ENCODE peak calls at places on chromosomes 11 and 22, in five cellular contexts. X is NCI-H1694 treated with DMSO at 0.1 percent for 48 hours; M is CD8-positive, alpha-beta memory T cell; B is cardiac muscle cell; V is mesothelial cell of epicardium. F is an unnamed sample.

GRCh38 chr11:85823816-85824215 is 12.9 kb upstream of the SYTL2 start:
- DNase-seq in X (no peak), M (peak), B (no peak), V (no peak), F (no peak)

GRCh38 chr11:64040684-64041267 is 5.0 kb downstream of the FLRT1 start:
- DNase-seq in X (peak), M (no peak), B (peak), V (no peak), F (no peak)

GRCh38 chr11:38274031-38274430 is 1676.0 kb upstream of the RAG2 start:
- DNase-seq in X (no peak), M (no peak), B (no peak), V (no peak), F (no peak)

GRCh38 chr11:1741741-1742140 is 8.7 kb downstream of the IFITM10 start:
- DNase-seq in X (no peak), M (no peak), B (no peak), V (no peak), F (no peak)

GRCh38 chr11:129333873-129334272 is 41.8 kb upstream of the BARX2 start:
- DNase-seq in X (no peak), M (no peak), B (peak), V (no peak), F (no peak)

GRCh38 chr11:85809881-85810280 is 1.1 kb downstream of the SYTL2 start:
- DNase-seq in X (no peak), M (peak), B (peak), V (no peak), F (no peak)

GRCh38 chr11:114263510-114264170 is 32.6 kb upstream of the NNMT start:
- DNase-seq in X (no peak), M (no peak), B (no peak), V (no peak), F (no peak)

GRCh38 chr11:7689239-7689638 is 15.9 kb upstream of the CYB5R2 start:
- DNase-seq in X (no peak), M (no peak), B (no peak), V (no peak), F (no peak)

GRCh38 chr11:27934830-27935145 is 173.2 kb downstream of the KIF18A start:
- DNase-seq in X (no peak), M (no peak), B (no peak), V (no peak), F (no peak)

GRCh38 chr11:7498193-7498592 is 12.9 kb downstream of the OLFML1 start:
- DNase-seq in X (no peak), M (no peak), B (no peak), V (no peak), F (no peak)

GRCh38 chr11:73204711-73205121 is 13.4 kb upstream of the P2RY2 start:
- DNase-seq in X (no peak), M (no peak), B (no peak), V (no peak), F (no peak)

GRCh38 chr11:65625628-65626342 is 10.2 kb downstream of the PCNX3 start:
- DNase-seq in X (peak), M (peak), B (peak), V (no peak), F (no peak)

GRCh38 chr11:69293087-69293486 is 868 bp upstream of the MYEOV start:
- DNase-seq in X (no peak), M (no peak), B (no peak), V (no peak), F (no peak)

GRCh38 chr22:50485221-50486131 is 1.2 kb upstream of the MIOX start:
- DNase-seq in X (no peak), M (no peak), B (no peak), V (no peak), F (no peak)

GRCh38 chr11:117366183-117366582 is 38.5 kb downstream of the CEP164 start:
- DNase-seq in X (peak), M (no peak), B (peak), V (no peak), F (no peak)

GRCh38 chr11:2387266-2387982 is 10.3 kb downstream of the CD81 start:
- DNase-seq in X (no peak), M (peak), B (no peak), V (no peak), F (no peak)

GRCh38 chr22:28674121-28674563 is 5.5 kb downstream of the TTC28 start:
- DNase-seq in X (no peak), M (peak), B (no peak), V (no peak), F (no peak)

GRCh38 chr11:66015094-66015881 is 3.5 kb downstream of the CST6 start:
- DNase-seq in X (no peak), M (no peak), B (no peak), V (no peak), F (no peak)

GRCh38 chr11:104858882-104859735 is 39.2 kb downstream of the CASP12 start:
- DNase-seq in X (peak), M (no peak), B (no peak), V (no peak), F (peak)

GRCh38 chr11:64372802-64373597 is 14.0 kb downstream of the RPS6KA4 start:
- DNase-seq in X (peak), M (no peak), B (no peak), V (no peak), F (peak)

GRCh38 chr11:94449437-94449836 is 44.2 kb downstream of the MRE11 start:
- DNase-seq in X (no peak), M (no peak), B (no peak), V (no peak), F (no peak)

GRCh38 chr11:95920460-95921105 is 3.3 kb downstream of the MTMR2 start:
- DNase-seq in X (no peak), M (no peak), B (no peak), V (no peak), F (no peak)

GRCh38 chr11:85485902-85486301 is 141.2 kb downstream of the DLG2 start:
- DNase-seq in X (no peak), M (no peak), B (no peak), V (no peak), F (no peak)

GRCh38 chr11:133951484-133952198 is 5.1 kb downstream of the IGSF9B start:
- DNase-seq in X (no peak), M (no peak), B (no peak), V (no peak), F (peak)